ENCODE peak calls at places on chromosomes 5 and 9, in ten cellular contexts. One of them, this sample, is unnamed.

GRCh38 chr9:88980732-88981336 is 10.4 kb upstream of the S1PR3 start:
- DNase-seq in transverse colon: no peak
- DNase-seq in GM23338: no peak
- DNase-seq in AG04450: peak
- DNase-seq in PC-3: no peak
- DNase-seq in mucosa of descending colon: no peak
- DNase-seq in H7: no peak
- DNase-seq in neuronal stem cell: no peak
- DNase-seq in choroid plexus epithelial cell: no peak
- DNase-seq in lower lobe of right lung: no peak
- DNase-seq in this sample: no peak

GRCh38 chr5:171667341-171668096 is 118.1 kb upstream of the SMIM23 start:
- DNase-seq in transverse colon: no peak
- DNase-seq in GM23338: peak
- DNase-seq in AG04450: peak
- DNase-seq in PC-3: no peak
- DNase-seq in mucosa of descending colon: no peak
- DNase-seq in H7: peak
- DNase-seq in neuronal stem cell: peak
- DNase-seq in choroid plexus epithelial cell: peak
- DNase-seq in lower lobe of right lung: peak
- DNase-seq in this sample: peak

GRCh38 chr9:134264169-134264568 is 62.1 kb upstream of the RXRA start:
- DNase-seq in transverse colon: no peak
- DNase-seq in GM23338: no peak
- DNase-seq in AG04450: no peak
- DNase-seq in PC-3: no peak
- DNase-seq in mucosa of descending colon: no peak
- DNase-seq in H7: no peak
- DNase-seq in neuronal stem cell: no peak
- DNase-seq in choroid plexus epithelial cell: no peak
- DNase-seq in lower lobe of right lung: no peak
- DNase-seq in this sample: no peak

GRCh38 chr5:101425345-101425744 is 522.3 kb upstream of the ST8SIA4 start:
- DNase-seq in transverse colon: no peak
- DNase-seq in GM23338: no peak
- DNase-seq in AG04450: no peak
- DNase-seq in PC-3: no peak
- DNase-seq in mucosa of descending colon: no peak
- DNase-seq in H7: no peak
- DNase-seq in neuronal stem cell: no peak
- DNase-seq in choroid plexus epithelial cell: no peak
- DNase-seq in lower lobe of right lung: no peak
- DNase-seq in this sample: no peak

GRCh38 chr9:133638076-133638475 is 1.9 kb downstream of the DBH start:
- DNase-seq in transverse colon: no peak
- DNase-seq in GM23338: peak
- DNase-seq in AG04450: no peak
- DNase-seq in PC-3: no peak
- DNase-seq in mucosa of descending colon: peak
- DNase-seq in H7: no peak
- DNase-seq in neuronal stem cell: no peak
- DNase-seq in choroid plexus epithelial cell: peak
- DNase-seq in lower lobe of right lung: no peak
- DNase-seq in this sample: no peak

GRCh38 chr9:4486176-4486575 is 4.1 kb upstream of the SLC1A1 start:
- DNase-seq in transverse colon: no peak
- DNase-seq in GM23338: peak
- DNase-seq in AG04450: no peak
- DNase-seq in PC-3: no peak
- DNase-seq in mucosa of descending colon: no peak
- DNase-seq in H7: no peak
- DNase-seq in neuronal stem cell: no peak
- DNase-seq in choroid plexus epithelial cell: no peak
- DNase-seq in lower lobe of right lung: no peak
- DNase-seq in this sample: no peak

GRCh38 chr9:85136978-85137377 is 467.4 kb downstream of the NTRK2 start:
- DNase-seq in transverse colon: no peak
- DNase-seq in GM23338: no peak
- DNase-seq in AG04450: no peak
- DNase-seq in PC-3: no peak
- DNase-seq in mucosa of descending colon: no peak
- DNase-seq in H7: no peak
- DNase-seq in neuronal stem cell: no peak
- DNase-seq in choroid plexus epithelial cell: no peak
- DNase-seq in lower lobe of right lung: no peak
- DNase-seq in this sample: no peak

GRCh38 chr5:72064801-72065570 is 42.3 kb upstream of the MAP1B start:
- DNase-seq in transverse colon: no peak
- DNase-seq in GM23338: peak
- DNase-seq in AG04450: no peak
- DNase-seq in PC-3: peak
- DNase-seq in mucosa of descending colon: no peak
- DNase-seq in H7: no peak
- DNase-seq in neuronal stem cell: no peak
- DNase-seq in choroid plexus epithelial cell: no peak
- DNase-seq in lower lobe of right lung: no peak
- DNase-seq in this sample: no peak

GRCh38 chr5:95759634-95760033 is 28.5 kb downstream of the RHOBTB3 start:
- DNase-seq in transverse colon: no peak
- DNase-seq in GM23338: no peak
- DNase-seq in AG04450: peak
- DNase-seq in PC-3: peak
- DNase-seq in mucosa of descending colon: no peak
- DNase-seq in H7: no peak
- DNase-seq in neuronal stem cell: no peak
- DNase-seq in choroid plexus epithelial cell: peak
- DNase-seq in lower lobe of right lung: no peak
- DNase-seq in this sample: no peak

GRCh38 chr5:15715535-15715934 is 215.6 kb downstream of the FBXL7 start:
- DNase-seq in transverse colon: no peak
- DNase-seq in GM23338: no peak
- DNase-seq in AG04450: no peak
- DNase-seq in PC-3: no peak
- DNase-seq in mucosa of descending colon: no peak
- DNase-seq in H7: no peak
- DNase-seq in neuronal stem cell: no peak
- DNase-seq in choroid plexus epithelial cell: no peak
- DNase-seq in lower lobe of right lung: no peak
- DNase-seq in this sample: no peak

GRCh38 chr5:82365744-82366228 is 87.6 kb upstream of the RPS23 start:
- DNase-seq in transverse colon: no peak
- DNase-seq in GM23338: no peak
- DNase-seq in AG04450: no peak
- DNase-seq in PC-3: peak
- DNase-seq in mucosa of descending colon: no peak
- DNase-seq in H7: no peak
- DNase-seq in neuronal stem cell: no peak
- DNase-seq in choroid plexus epithelial cell: peak
- DNase-seq in lower lobe of right lung: no peak
- DNase-seq in this sample: no peak

GRCh38 chr5:63125862-63126261 is 547.2 kb downstream of the LRRC70 start:
- DNase-seq in transverse colon: no peak
- DNase-seq in GM23338: peak
- DNase-seq in AG04450: no peak
- DNase-seq in PC-3: peak
- DNase-seq in mucosa of descending colon: no peak
- DNase-seq in H7: no peak
- DNase-seq in neuronal stem cell: no peak
- DNase-seq in choroid plexus epithelial cell: peak
- DNase-seq in lower lobe of right lung: no peak
- DNase-seq in this sample: no peak

GRCh38 chr9:134477342-134477925 is 151.2 kb downstream of the RXRA start:
- DNase-seq in transverse colon: no peak
- DNase-seq in GM23338: no peak
- DNase-seq in AG04450: no peak
- DNase-seq in PC-3: no peak
- DNase-seq in mucosa of descending colon: no peak
- DNase-seq in H7: no peak
- DNase-seq in neuronal stem cell: no peak
- DNase-seq in choroid plexus epithelial cell: no peak
- DNase-seq in lower lobe of right lung: no peak
- DNase-seq in this sample: no peak

GRCh38 chr5:168771698-168772097 is 192.5 kb upstream of the PANK3 start:
- DNase-seq in transverse colon: no peak
- DNase-seq in GM23338: no peak
- DNase-seq in AG04450: no peak
- DNase-seq in PC-3: no peak
- DNase-seq in mucosa of descending colon: no peak
- DNase-seq in H7: no peak
- DNase-seq in neuronal stem cell: no peak
- DNase-seq in choroid plexus epithelial cell: no peak
- DNase-seq in lower lobe of right lung: no peak
- DNase-seq in this sample: no peak

GRCh38 chr5:168772466-168772961 is 193.3 kb upstream of the PANK3 start:
- DNase-seq in transverse colon: no peak
- DNase-seq in GM23338: peak
- DNase-seq in AG04450: no peak
- DNase-seq in PC-3: no peak
- DNase-seq in mucosa of descending colon: no peak
- DNase-seq in H7: no peak
- DNase-seq in neuronal stem cell: no peak
- DNase-seq in choroid plexus epithelial cell: no peak
- DNase-seq in lower lobe of right lung: no peak
- DNase-seq in this sample: no peak

GRCh38 chr5:168776023-168776422 is 196.9 kb upstream of the PANK3 start:
- DNase-seq in transverse colon: no peak
- DNase-seq in GM23338: no peak
- DNase-seq in AG04450: no peak
- DNase-seq in PC-3: no peak
- DNase-seq in mucosa of descending colon: no peak
- DNase-seq in H7: no peak
- DNase-seq in neuronal stem cell: no peak
- DNase-seq in choroid plexus epithelial cell: no peak
- DNase-seq in lower lobe of right lung: no peak
- DNase-seq in this sample: no peak

GRCh38 chr5:168770996-168771395 is 191.8 kb upstream of the PANK3 start:
- DNase-seq in transverse colon: no peak
- DNase-seq in GM23338: no peak
- DNase-seq in AG04450: no peak
- DNase-seq in PC-3: no peak
- DNase-seq in mucosa of descending colon: no peak
- DNase-seq in H7: no peak
- DNase-seq in neuronal stem cell: no peak
- DNase-seq in choroid plexus epithelial cell: no peak
- DNase-seq in lower lobe of right lung: no peak
- DNase-seq in this sample: no peak

DNA sequence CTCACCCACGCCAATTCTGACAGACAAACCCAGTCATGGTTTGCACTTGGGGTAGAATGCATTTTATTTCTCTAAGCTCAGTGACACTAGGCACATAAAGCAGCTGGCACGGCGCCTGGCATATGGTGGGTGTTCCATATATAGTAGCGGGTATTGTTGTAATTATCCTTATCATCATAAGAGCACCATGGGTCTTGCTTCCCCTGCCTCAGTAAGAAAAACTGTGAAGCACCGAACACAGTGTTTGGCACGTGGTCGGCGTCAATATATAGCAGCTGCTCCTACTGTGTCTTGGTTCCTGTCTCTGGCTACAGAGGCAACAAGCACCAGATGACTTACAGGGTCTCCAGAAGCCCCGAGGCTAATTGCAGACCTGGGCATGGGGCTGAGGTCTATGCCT is 194.1 kb upstream of the PANK3 start:
- DNase-seq in transverse colon: no peak
- DNase-seq in GM23338: no peak
- DNase-seq in AG04450: no peak
- DNase-seq in PC-3: no peak
- DNase-seq in mucosa of descending colon: no peak
- DNase-seq in H7: no peak
- DNase-seq in neuronal stem cell: no peak
- DNase-seq in choroid plexus epithelial cell: no peak
- DNase-seq in lower lobe of right lung: no peak
- DNase-seq in this sample: no peak
- H3K4me3 ChIP-seq in transverse colon: no peak
- H3K4me3 ChIP-seq in GM23338: no peak
- H3K4me3 ChIP-seq in AG04450: no peak
- H3K4me3 ChIP-seq in PC-3: no peak
- H3K4me3 ChIP-seq in mucosa of descending colon: no peak
- H3K4me3 ChIP-seq in H7: no peak
- H3K4me3 ChIP-seq in neuronal stem cell: no peak
- H3K4me3 ChIP-seq in choroid plexus epithelial cell: no peak
- H3K4me3 ChIP-seq in lower lobe of right lung: no peak
- H3K4me3 ChIP-seq in this sample: no peak

GRCh38 chr9:26210338-26210851 is 532.2 kb upstream of the TUSC1 start:
- DNase-seq in transverse colon: no peak
- DNase-seq in GM23338: peak
- DNase-seq in AG04450: no peak
- DNase-seq in PC-3: no peak
- DNase-seq in mucosa of descending colon: no peak
- DNase-seq in H7: peak
- DNase-seq in neuronal stem cell: no peak
- DNase-seq in choroid plexus epithelial cell: no peak
- DNase-seq in lower lobe of right lung: no peak
- DNase-seq in this sample: no peak
- H3K4me3 ChIP-seq in transverse colon: no peak
- H3K4me3 ChIP-seq in GM23338: no peak
- H3K4me3 ChIP-seq in AG04450: no peak
- H3K4me3 ChIP-seq in PC-3: no peak
- H3K4me3 ChIP-seq in mucosa of descending colon: no peak
- H3K4me3 ChIP-seq in H7: no peak
- H3K4me3 ChIP-seq in neuronal stem cell: no peak
- H3K4me3 ChIP-seq in choroid plexus epithelial cell: no peak
- H3K4me3 ChIP-seq in lower lobe of right lung: no peak
- H3K4me3 ChIP-seq in this sample: no peak

DNA sequence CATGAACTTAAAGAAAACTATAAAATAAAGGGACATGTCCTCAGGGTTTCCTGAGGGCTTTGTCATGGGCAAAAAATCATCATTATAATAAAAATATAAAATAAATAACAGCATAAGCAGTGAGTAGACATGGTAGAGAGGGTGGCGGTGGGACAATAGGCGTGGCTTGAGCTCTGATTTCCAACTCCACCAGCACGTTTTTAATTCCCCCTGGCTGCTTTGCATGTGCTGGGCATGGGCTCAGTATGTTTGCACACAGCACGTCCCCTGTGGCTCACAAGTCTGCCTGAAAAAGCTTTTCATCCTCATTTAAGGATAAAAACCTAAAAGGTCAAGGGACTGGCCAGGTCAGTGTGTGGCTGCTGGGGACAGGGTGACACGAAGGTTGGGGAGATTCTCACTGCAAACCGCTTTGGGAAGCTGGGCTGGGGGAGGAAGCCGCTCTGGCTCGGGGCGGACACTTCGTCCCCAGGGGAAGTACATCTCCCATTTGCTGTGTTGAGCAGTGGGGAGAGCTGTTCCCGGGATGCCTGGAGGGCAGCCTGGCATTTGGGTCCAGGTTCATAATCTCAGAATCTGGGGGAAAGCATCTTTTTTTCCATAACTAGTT is 32.6 kb downstream of the NKX2-5 start:
- DNase-seq in transverse colon: no peak
- DNase-seq in GM23338: no peak
- DNase-seq in AG04450: no peak
- DNase-seq in PC-3: no peak
- DNase-seq in mucosa of descending colon: no peak
- DNase-seq in H7: peak
- DNase-seq in neuronal stem cell: no peak
- DNase-seq in choroid plexus epithelial cell: no peak
- DNase-seq in lower lobe of right lung: no peak
- DNase-seq in this sample: no peak
- H3K4me3 ChIP-seq in transverse colon: no peak
- H3K4me3 ChIP-seq in GM23338: peak
- H3K4me3 ChIP-seq in AG04450: no peak
- H3K4me3 ChIP-seq in PC-3: peak
- H3K4me3 ChIP-seq in mucosa of descending colon: no peak
- H3K4me3 ChIP-seq in H7: peak
- H3K4me3 ChIP-seq in neuronal stem cell: no peak
- H3K4me3 ChIP-seq in choroid plexus epithelial cell: no peak
- H3K4me3 ChIP-seq in lower lobe of right lung: no peak
- H3K4me3 ChIP-seq in this sample: peak

GRCh38 chr9:129665008-129665771 is at the start of gene PRRX2:
- DNase-seq in transverse colon: no peak
- DNase-seq in GM23338: peak
- DNase-seq in AG04450: no peak
- DNase-seq in PC-3: no peak
- DNase-seq in mucosa of descending colon: no peak
- DNase-seq in H7: peak
- DNase-seq in neuronal stem cell: peak
- DNase-seq in choroid plexus epithelial cell: no peak
- DNase-seq in lower lobe of right lung: no peak
- DNase-seq in this sample: peak
- H3K4me3 ChIP-seq in transverse colon: peak
- H3K4me3 ChIP-seq in GM23338: peak
- H3K4me3 ChIP-seq in AG04450: peak
- H3K4me3 ChIP-seq in PC-3: no peak
- H3K4me3 ChIP-seq in mucosa of descending colon: no peak
- H3K4me3 ChIP-seq in H7: peak
- H3K4me3 ChIP-seq in neuronal stem cell: peak
- H3K4me3 ChIP-seq in choroid plexus epithelial cell: peak
- H3K4me3 ChIP-seq in lower lobe of right lung: peak
- H3K4me3 ChIP-seq in this sample: peak

This sample was measured in NT2/D1.